ENCODE peak calls at places on chromosomes 7 and 10, in four cellular contexts. One of them, this sample, is unnamed.
A peak's percentile ranks its signal among the peaks of the same experiment; 100 is the strongest.

GRCh38 chr10:99431190-99431549 is 746 bp upstream of the GOT1 start:
- DNase-seq in left lung: peak; percentile 88
- DNase-seq in CD4-positive, alpha-beta memory T cell: no peak
- DNase-seq in stimulated activated CD4-positive, alpha-beta T cell treated with anti-CD3 and anti-CD28 coated beads, TNF-alpha, amount 100 ng/mL, for 4 hours: no peak
- DNase-seq in this sample: no peak

GRCh38 chr7:121752706-121753105 is 120.3 kb upstream of the PTPRZ1 start:
- DNase-seq in left lung: no peak
- DNase-seq in CD4-positive, alpha-beta memory T cell: no peak
- DNase-seq in stimulated activated CD4-positive, alpha-beta T cell treated with anti-CD3 and anti-CD28 coated beads, TNF-alpha, amount 100 ng/mL, for 4 hours: no peak
- DNase-seq in this sample: no peak

GRCh38 chr7:129343099-129343700 is 91.0 kb upstream of the STRIP2 start:
- DNase-seq in left lung: no peak
- DNase-seq in CD4-positive, alpha-beta memory T cell: peak; percentile 34
- DNase-seq in stimulated activated CD4-positive, alpha-beta T cell treated with anti-CD3 and anti-CD28 coated beads, TNF-alpha, amount 100 ng/mL, for 4 hours: no peak
- DNase-seq in this sample: no peak

GRCh38 chr10:125692932-125693847 is 10.2 kb upstream of the TEX36 start:
- DNase-seq in left lung: no peak
- DNase-seq in CD4-positive, alpha-beta memory T cell: no peak
- DNase-seq in stimulated activated CD4-positive, alpha-beta T cell treated with anti-CD3 and anti-CD28 coated beads, TNF-alpha, amount 100 ng/mL, for 4 hours: no peak
- DNase-seq in this sample: no peak

GRCh38 chr10:29619273-29619672 is 15.5 kb downstream of the SVIL start:
- DNase-seq in left lung: no peak
- DNase-seq in CD4-positive, alpha-beta memory T cell: no peak
- DNase-seq in stimulated activated CD4-positive, alpha-beta T cell treated with anti-CD3 and anti-CD28 coated beads, TNF-alpha, amount 100 ng/mL, for 4 hours: no peak
- DNase-seq in this sample: no peak

GRCh38 chr10:99799613-99800012 is 17.2 kb downstream of the ABCC2 start:
- DNase-seq in left lung: no peak
- DNase-seq in CD4-positive, alpha-beta memory T cell: no peak
- DNase-seq in stimulated activated CD4-positive, alpha-beta T cell treated with anti-CD3 and anti-CD28 coated beads, TNF-alpha, amount 100 ng/mL, for 4 hours: no peak
- DNase-seq in this sample: no peak

GRCh38 chr7:17947606-17948005 is 7.3 kb upstream of the SNX13 start:
- DNase-seq in left lung: no peak
- DNase-seq in CD4-positive, alpha-beta memory T cell: no peak
- DNase-seq in stimulated activated CD4-positive, alpha-beta T cell treated with anti-CD3 and anti-CD28 coated beads, TNF-alpha, amount 100 ng/mL, for 4 hours: no peak
- DNase-seq in this sample: no peak

GRCh38 chr7:23334482-23335056 is 35.4 kb downstream of the MALSU1 start:
- DNase-seq in left lung: peak; percentile 41
- DNase-seq in CD4-positive, alpha-beta memory T cell: no peak
- DNase-seq in stimulated activated CD4-positive, alpha-beta T cell treated with anti-CD3 and anti-CD28 coated beads, TNF-alpha, amount 100 ng/mL, for 4 hours: no peak
- DNase-seq in this sample: no peak

GRCh38 chr7:117715784-117716445 is 157.3 kb downstream of the CTTNBP2 start:
- DNase-seq in left lung: no peak
- DNase-seq in CD4-positive, alpha-beta memory T cell: no peak
- DNase-seq in stimulated activated CD4-positive, alpha-beta T cell treated with anti-CD3 and anti-CD28 coated beads, TNF-alpha, amount 100 ng/mL, for 4 hours: no peak
- DNase-seq in this sample: no peak

GRCh38 chr7:44382459-44383300 is 57.3 kb upstream of the CAMK2B start:
- DNase-seq in left lung: no peak
- DNase-seq in CD4-positive, alpha-beta memory T cell: no peak
- DNase-seq in stimulated activated CD4-positive, alpha-beta T cell treated with anti-CD3 and anti-CD28 coated beads, TNF-alpha, amount 100 ng/mL, for 4 hours: no peak
- DNase-seq in this sample: no peak

GRCh38 chr7:141012044-141012685 is 2.6 kb downstream of the MRPS33 start:
- DNase-seq in left lung: no peak
- DNase-seq in CD4-positive, alpha-beta memory T cell: peak; percentile 83
- DNase-seq in stimulated activated CD4-positive, alpha-beta T cell treated with anti-CD3 and anti-CD28 coated beads, TNF-alpha, amount 100 ng/mL, for 4 hours: peak; percentile 52
- DNase-seq in this sample: peak; percentile 58

GRCh38 chr10:131706952-131707351 is 193.9 kb upstream of the PPP2R2D start:
- DNase-seq in left lung: no peak
- DNase-seq in CD4-positive, alpha-beta memory T cell: no peak
- DNase-seq in stimulated activated CD4-positive, alpha-beta T cell treated with anti-CD3 and anti-CD28 coated beads, TNF-alpha, amount 100 ng/mL, for 4 hours: no peak
- DNase-seq in this sample: no peak

GRCh38 chr10:14926061-14926470 is 27.8 kb downstream of the DCLRE1C start:
- DNase-seq in left lung: no peak
- DNase-seq in CD4-positive, alpha-beta memory T cell: no peak
- DNase-seq in stimulated activated CD4-positive, alpha-beta T cell treated with anti-CD3 and anti-CD28 coated beads, TNF-alpha, amount 100 ng/mL, for 4 hours: no peak
- DNase-seq in this sample: no peak

GRCh38 chr10:23063387-23064287 is 31.7 kb upstream of the MSRB2 start:
- DNase-seq in left lung: no peak
- DNase-seq in CD4-positive, alpha-beta memory T cell: no peak
- DNase-seq in stimulated activated CD4-positive, alpha-beta T cell treated with anti-CD3 and anti-CD28 coated beads, TNF-alpha, amount 100 ng/mL, for 4 hours: no peak
- DNase-seq in this sample: no peak

GRCh38 chr7:92674379-92674778 is 84.2 kb upstream of the FAM133B start:
- DNase-seq in left lung: no peak
- DNase-seq in CD4-positive, alpha-beta memory T cell: no peak
- DNase-seq in stimulated activated CD4-positive, alpha-beta T cell treated with anti-CD3 and anti-CD28 coated beads, TNF-alpha, amount 100 ng/mL, for 4 hours: no peak
- DNase-seq in this sample: no peak

GRCh38 chr10:128855656-128856428 is 611.2 kb upstream of the MGMT start:
- DNase-seq in left lung: no peak
- DNase-seq in CD4-positive, alpha-beta memory T cell: no peak
- DNase-seq in stimulated activated CD4-positive, alpha-beta T cell treated with anti-CD3 and anti-CD28 coated beads, TNF-alpha, amount 100 ng/mL, for 4 hours: no peak
- DNase-seq in this sample: no peak

GRCh38 chr7:73770002-73770859 is at the start of gene CLDN3:
- DNase-seq in left lung: peak; percentile 88
- DNase-seq in CD4-positive, alpha-beta memory T cell: no peak
- DNase-seq in stimulated activated CD4-positive, alpha-beta T cell treated with anti-CD3 and anti-CD28 coated beads, TNF-alpha, amount 100 ng/mL, for 4 hours: no peak
- DNase-seq in this sample: no peak

GRCh38 chr7:22082553-22082885 is 136.8 kb upstream of the CDCA7L start:
- DNase-seq in left lung: no peak
- DNase-seq in CD4-positive, alpha-beta memory T cell: no peak
- DNase-seq in stimulated activated CD4-positive, alpha-beta T cell treated with anti-CD3 and anti-CD28 coated beads, TNF-alpha, amount 100 ng/mL, for 4 hours: no peak
- DNase-seq in this sample: no peak

GRCh38 chr7:123120286-123120685 is 79.5 kb downstream of the SLC13A1 start:
- DNase-seq in left lung: no peak
- DNase-seq in CD4-positive, alpha-beta memory T cell: no peak
- DNase-seq in stimulated activated CD4-positive, alpha-beta T cell treated with anti-CD3 and anti-CD28 coated beads, TNF-alpha, amount 100 ng/mL, for 4 hours: no peak
- DNase-seq in this sample: no peak

GRCh38 chr10:74753295-74754211 is 72.8 kb upstream of the KAT6B start:
- DNase-seq in left lung: no peak
- DNase-seq in CD4-positive, alpha-beta memory T cell: no peak
- DNase-seq in stimulated activated CD4-positive, alpha-beta T cell treated with anti-CD3 and anti-CD28 coated beads, TNF-alpha, amount 100 ng/mL, for 4 hours: no peak
- DNase-seq in this sample: no peak

GRCh38 chr7:130890176-130891020 is 156.4 kb upstream of the KLF14 start:
- DNase-seq in left lung: no peak
- DNase-seq in CD4-positive, alpha-beta memory T cell: no peak
- DNase-seq in stimulated activated CD4-positive, alpha-beta T cell treated with anti-CD3 and anti-CD28 coated beads, TNF-alpha, amount 100 ng/mL, for 4 hours: no peak
- DNase-seq in this sample: no peak

GRCh38 chr10:124943301-124944092 is 1.6 kb downstream of the ZRANB1 start:
- DNase-seq in left lung: no peak
- DNase-seq in CD4-positive, alpha-beta memory T cell: no peak
- DNase-seq in stimulated activated CD4-positive, alpha-beta T cell treated with anti-CD3 and anti-CD28 coated beads, TNF-alpha, amount 100 ng/mL, for 4 hours: no peak
- DNase-seq in this sample: no peak

GRCh38 chr10:89518876-89519842 is 16.2 kb downstream of the SLC16A12 start:
- DNase-seq in left lung: no peak
- DNase-seq in CD4-positive, alpha-beta memory T cell: no peak
- DNase-seq in stimulated activated CD4-positive, alpha-beta T cell treated with anti-CD3 and anti-CD28 coated beads, TNF-alpha, amount 100 ng/mL, for 4 hours: no peak
- DNase-seq in this sample: no peak

GRCh38 chr10:89887830-89888229 is 186.4 kb downstream of the KIF20B start:
- DNase-seq in left lung: no peak
- DNase-seq in CD4-positive, alpha-beta memory T cell: no peak
- DNase-seq in stimulated activated CD4-positive, alpha-beta T cell treated with anti-CD3 and anti-CD28 coated beads, TNF-alpha, amount 100 ng/mL, for 4 hours: no peak
- DNase-seq in this sample: no peak

GRCh38 chr7:148925836-148926235 is 41.7 kb upstream of the EZH2 start:
- DNase-seq in left lung: no peak
- DNase-seq in CD4-positive, alpha-beta memory T cell: no peak
- DNase-seq in stimulated activated CD4-positive, alpha-beta T cell treated with anti-CD3 and anti-CD28 coated beads, TNF-alpha, amount 100 ng/mL, for 4 hours: no peak
- DNase-seq in this sample: no peak

GRCh38 chr7:140042386-140042670 is 20.4 kb downstream of the PARP12 start:
- DNase-seq in left lung: no peak
- DNase-seq in CD4-positive, alpha-beta memory T cell: no peak
- DNase-seq in stimulated activated CD4-positive, alpha-beta T cell treated with anti-CD3 and anti-CD28 coated beads, TNF-alpha, amount 100 ng/mL, for 4 hours: no peak
- DNase-seq in this sample: no peak

GRCh38 chr7:121269798-121270197 is 59.0 kb upstream of the WNT16 start:
- DNase-seq in left lung: no peak
- DNase-seq in CD4-positive, alpha-beta memory T cell: no peak
- DNase-seq in stimulated activated CD4-positive, alpha-beta T cell treated with anti-CD3 and anti-CD28 coated beads, TNF-alpha, amount 100 ng/mL, for 4 hours: no peak
- DNase-seq in this sample: no peak

GRCh38 chr10:15346440-15347141 is 24.5 kb downstream of the FAM171A1 start:
- DNase-seq in left lung: no peak
- DNase-seq in CD4-positive, alpha-beta memory T cell: no peak
- DNase-seq in stimulated activated CD4-positive, alpha-beta T cell treated with anti-CD3 and anti-CD28 coated beads, TNF-alpha, amount 100 ng/mL, for 4 hours: no peak
- DNase-seq in this sample: no peak

GRCh38 chr7:69186974-69187373 is 411.3 kb upstream of the AUTS2 start:
- DNase-seq in left lung: no peak
- DNase-seq in CD4-positive, alpha-beta memory T cell: no peak
- DNase-seq in stimulated activated CD4-positive, alpha-beta T cell treated with anti-CD3 and anti-CD28 coated beads, TNF-alpha, amount 100 ng/mL, for 4 hours: no peak
- DNase-seq in this sample: no peak

GRCh38 chr10:89151857-89152256 is 55.3 kb downstream of the CH25H start:
- DNase-seq in left lung: no peak
- DNase-seq in CD4-positive, alpha-beta memory T cell: no peak
- DNase-seq in stimulated activated CD4-positive, alpha-beta T cell treated with anti-CD3 and anti-CD28 coated beads, TNF-alpha, amount 100 ng/mL, for 4 hours: no peak
- DNase-seq in this sample: no peak

GRCh38 chr7:108016841-108017775 is 14.1 kb upstream of the LAMB1 start:
- DNase-seq in left lung: no peak
- DNase-seq in CD4-positive, alpha-beta memory T cell: no peak
- DNase-seq in stimulated activated CD4-positive, alpha-beta T cell treated with anti-CD3 and anti-CD28 coated beads, TNF-alpha, amount 100 ng/mL, for 4 hours: no peak
- DNase-seq in this sample: no peak

GRCh38 chr10:70617798-70618568 is 15.4 kb upstream of the PRF1 start:
- DNase-seq in left lung: no peak
- DNase-seq in CD4-positive, alpha-beta memory T cell: no peak
- DNase-seq in stimulated activated CD4-positive, alpha-beta T cell treated with anti-CD3 and anti-CD28 coated beads, TNF-alpha, amount 100 ng/mL, for 4 hours: no peak
- DNase-seq in this sample: no peak

This sample was measured in activated T-helper 9 cell treated with anti-CD3 and anti-CD28 coated beads, Interleukin-2, amount 50 U/mL, for 16 hours.